ENCODE peak calls at places on chromosomes 6 and 20, in seven cellular contexts. M is PC-9, G is kidney epithelial cell, B is brain microvascular endothelial cell, E is spleen, S is upper lobe of right lung, D is tibial artery. A is an unnamed sample.

GRCh38 chr20:17473662-17474061 is 57.5 kb downstream of the BFSP1 start:
- DNase-seq in E (no peak), G (no peak), M (no peak), S (no peak), B (no peak), D (no peak), A (no peak)

GRCh38 chr20:19211661-19212523 is 550 bp upstream of the SLC24A3 start:
- DNase-seq in G (no peak), E (peak), M (no peak), D (no peak), B (no peak), S (peak), A (no peak)

GRCh38 chr6:154861825-154862224 is 128.6 kb downstream of the SCAF8 start:
- DNase-seq in E (no peak), B (no peak), M (no peak), D (no peak), S (no peak), G (no peak), A (no peak)

GRCh38 chr20:9072741-9073310 is 3.9 kb downstream of the PLCB4 start:
- DNase-seq in D (no peak), S (no peak), M (no peak), B (no peak), E (no peak), G (no peak), A (no peak)

GRCh38 chr6:78995946-78996345 is 82.1 kb downstream of the PHIP start:
- DNase-seq in M (no peak), S (no peak), G (no peak), B (peak), E (no peak), D (no peak), A (no peak)

GRCh38 chr20:59703046-59703445 is 98.7 kb downstream of the PHACTR3 start:
- DNase-seq in S (no peak), G (no peak), E (no peak), M (no peak), B (no peak), D (no peak), A (no peak)

GRCh38 chr6:117616971-117617765 is 14.9 kb upstream of the GOPC start:
- DNase-seq in D (no peak), B (no peak), S (no peak), E (no peak), G (no peak), M (no peak), A (no peak)

GRCh38 chr6:71446084-71446869 is 157.7 kb downstream of the OGFRL1 start:
- DNase-seq in E (no peak), D (no peak), G (no peak), S (no peak), B (no peak), M (no peak), A (no peak)

GRCh38 chr6:10237284-10238043 is 177.4 kb downstream of the TFAP2A start:
- DNase-seq in S (no peak), G (peak), B (peak), E (no peak), D (no peak), M (peak), A (no peak)

GRCh38 chr20:25223179-25223661 is 24.7 kb upstream of the PYGB start:
- DNase-seq in G (peak), S (no peak), E (no peak), M (peak), D (no peak), B (peak), A (no peak)

GRCh38 chr20:38308047-38308438 is 4.1 kb downstream of the BPI start:
- DNase-seq in G (no peak), M (no peak), E (no peak), S (no peak), B (no peak), D (no peak), A (no peak)

GRCh38 chr20:16173044-16173443 is 400.2 kb downstream of the KIF16B start:
- DNase-seq in M (no peak), D (no peak), E (no peak), G (no peak), B (no peak), S (no peak), A (no peak)

GRCh38 chr6:34973547-34974248 is 84.6 kb downstream of the ANKS1A start:
- DNase-seq in M (no peak), G (no peak), S (no peak), B (no peak), E (no peak), D (no peak), A (no peak)
- TF ChIP-seq CTCF in M (no peak), G (peak), S (no peak), B (peak), E (no peak), D (no peak), A (no peak)

DNA sequence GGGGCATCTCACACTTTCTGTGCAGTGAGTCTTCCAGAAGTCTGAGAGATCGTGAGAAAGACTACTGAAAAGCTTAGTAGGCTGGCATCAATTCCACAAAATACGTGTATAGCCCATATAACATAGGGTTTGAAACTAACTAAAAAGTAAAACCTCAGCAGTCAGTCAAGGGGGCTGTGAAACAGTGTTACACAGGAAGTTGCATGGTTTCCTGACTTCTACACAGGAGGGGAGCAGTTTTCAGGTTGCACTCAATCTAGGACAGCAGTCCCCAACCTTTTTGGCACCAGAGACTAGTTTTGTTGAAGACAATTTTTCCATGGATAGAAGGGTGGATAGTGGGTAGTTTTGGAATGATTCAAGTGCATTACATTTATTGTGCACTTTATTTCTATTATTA is 4.7 kb upstream of the LY86 start:
- DNase-seq in S (no peak), E (no peak), D (no peak), G (no peak), M (no peak), B (no peak), A (no peak)
- TF ChIP-seq CTCF in S (no peak), E (no peak), D (no peak), G (no peak), M (no peak), B (no peak), A (no peak)

GRCh38 chr6:161660666-161661571 is 387.1 kb upstream of the AGPAT4 start:
- DNase-seq in E (no peak), G (no peak), D (no peak), B (no peak), S (no peak), M (no peak), A (no peak)
- TF ChIP-seq CTCF in E (no peak), G (no peak), D (no peak), B (no peak), S (no peak), M (no peak), A (no peak)

DNA sequence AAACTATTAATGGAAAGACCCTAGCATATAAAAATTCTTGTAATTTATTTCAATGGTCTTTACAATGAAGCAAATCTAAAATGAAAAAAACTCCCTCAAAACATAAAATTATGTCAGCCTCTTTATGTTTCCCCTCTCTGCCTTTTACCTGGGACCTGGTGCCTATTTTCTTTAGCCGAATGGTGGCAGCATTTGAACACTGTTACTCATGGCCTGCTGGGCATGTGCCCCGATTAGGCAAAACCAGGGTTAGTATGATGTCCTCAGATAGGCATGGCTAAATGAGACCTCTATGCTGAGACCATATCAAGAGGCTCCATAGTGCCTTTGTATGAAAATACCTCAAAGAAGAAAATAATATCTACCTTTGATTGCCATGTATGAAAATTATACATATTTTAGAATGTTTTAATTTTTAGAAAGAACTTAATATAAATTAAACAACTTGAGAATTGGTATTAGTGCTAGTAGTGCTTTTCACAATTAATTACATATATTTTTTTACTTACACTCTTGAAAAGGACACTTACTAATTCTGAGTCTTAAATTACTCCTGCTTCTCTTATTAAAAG is 22.5 kb upstream of the C6orf58 start:
- DNase-seq in D (no peak), M (peak), G (peak), E (no peak), B (peak), S (no peak), A (no peak)
- TF ChIP-seq CTCF in D (no peak), M (peak), G (peak), E (no peak), B (peak), S (peak), A (peak)

GRCh38 chr6:75368151-75368779 is 83.7 kb upstream of the TMEM30A start:
- DNase-seq in D (no peak), M (peak), E (no peak), S (no peak), G (no peak), B (no peak), A (peak)
- TF ChIP-seq CTCF in D (peak), M (peak), E (no peak), S (peak), G (peak), B (peak), A (peak)

GRCh38 chr6:151900256-151900655 is 92.8 kb downstream of the ESR1 start:
- DNase-seq in D (no peak), S (no peak), G (no peak), B (no peak), M (no peak), E (no peak), A (no peak)

GRCh38 chr6:151900897-151901485 is 93.5 kb downstream of the ESR1 start:
- DNase-seq in S (no peak), B (no peak), D (no peak), G (no peak), E (no peak), M (peak), A (no peak)

GRCh38 chr6:151904631-151905030 is 97.1 kb downstream of the ESR1 start:
- DNase-seq in B (no peak), M (no peak), G (no peak), S (no peak), D (no peak), E (no peak), A (no peak)

GRCh38 chr6:151905854-151906253 is 98.4 kb downstream of the ESR1 start:
- DNase-seq in S (no peak), E (no peak), M (no peak), B (no peak), G (no peak), D (no peak), A (no peak)

GRCh38 chr6:151905072-151905471 is 97.6 kb downstream of the ESR1 start:
- DNase-seq in M (no peak), G (no peak), D (no peak), B (no peak), E (no peak), S (no peak), A (no peak)
- TF ChIP-seq CTCF in M (no peak), G (no peak), D (no peak), B (no peak), E (no peak), S (no peak), A (no peak)

GRCh38 chr6:135941275-135941674 is 89.8 kb downstream of the PDE7B start:
- DNase-seq in D (no peak), M (no peak), B (peak), G (no peak), E (no peak), S (no peak), A (no peak)

GRCh38 chr6:135938588-135939215 is 87.2 kb downstream of the PDE7B start:
- DNase-seq in B (peak), D (peak), M (no peak), E (no peak), G (no peak), S (no peak), A (no peak)

GRCh38 chr6:135937126-135937525 is 85.6 kb downstream of the PDE7B start:
- DNase-seq in S (no peak), E (no peak), M (no peak), B (no peak), G (no peak), D (no peak), A (no peak)

GRCh38 chr6:135940783-135941182 is 89.3 kb downstream of the PDE7B start:
- DNase-seq in E (no peak), M (no peak), G (no peak), D (no peak), B (no peak), S (no peak), A (no peak)

DNA sequence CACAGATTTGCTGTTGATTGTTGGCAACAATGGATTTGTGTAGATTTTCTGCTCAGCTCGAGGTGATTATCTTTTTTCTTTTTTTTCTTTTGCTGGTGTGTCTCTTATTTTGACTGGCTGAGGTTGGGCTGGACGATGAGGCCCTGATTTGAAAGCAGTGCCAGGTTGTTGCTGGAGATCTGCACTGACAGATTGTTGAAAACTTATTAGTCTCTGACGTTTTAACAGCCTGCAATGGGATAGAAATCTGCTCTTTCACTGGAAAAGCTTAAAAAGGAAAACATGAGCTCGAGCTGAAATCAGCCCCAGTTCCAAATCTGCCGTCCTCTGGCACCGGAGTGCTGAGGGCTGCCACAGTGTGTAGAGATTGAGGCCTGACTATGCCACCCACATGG is 87.7 kb downstream of the PDE7B start:
- DNase-seq in E (no peak), S (no peak), D (peak), B (no peak), G (no peak), M (no peak), A (no peak)
- TF ChIP-seq CTCF in E (no peak), S (no peak), D (no peak), B (no peak), G (no peak), M (no peak), A (no peak)

GRCh38 chr6:91278416-91278815 is 691.5 kb upstream of the MAP3K7 start:
- DNase-seq in E (no peak), B (no peak), S (no peak), D (no peak), G (peak), M (no peak), A (no peak)

GRCh38 chr6:91273729-91274128 is 686.9 kb upstream of the MAP3K7 start:
- DNase-seq in B (peak), E (no peak), S (no peak), M (no peak), D (no peak), G (no peak), A (no peak)

GRCh38 chr6:91271807-91272206 is 684.9 kb upstream of the MAP3K7 start:
- DNase-seq in G (no peak), E (peak), B (no peak), D (no peak), M (no peak), S (no peak), A (no peak)

GRCh38 chr6:91276315-91276714 is 689.4 kb upstream of the MAP3K7 start:
- DNase-seq in M (no peak), E (no peak), S (no peak), B (no peak), D (no peak), G (no peak), A (peak)
- TF ChIP-seq CTCF in M (peak), E (no peak), S (peak), B (peak), D (no peak), G (peak), A (peak)

DNA sequence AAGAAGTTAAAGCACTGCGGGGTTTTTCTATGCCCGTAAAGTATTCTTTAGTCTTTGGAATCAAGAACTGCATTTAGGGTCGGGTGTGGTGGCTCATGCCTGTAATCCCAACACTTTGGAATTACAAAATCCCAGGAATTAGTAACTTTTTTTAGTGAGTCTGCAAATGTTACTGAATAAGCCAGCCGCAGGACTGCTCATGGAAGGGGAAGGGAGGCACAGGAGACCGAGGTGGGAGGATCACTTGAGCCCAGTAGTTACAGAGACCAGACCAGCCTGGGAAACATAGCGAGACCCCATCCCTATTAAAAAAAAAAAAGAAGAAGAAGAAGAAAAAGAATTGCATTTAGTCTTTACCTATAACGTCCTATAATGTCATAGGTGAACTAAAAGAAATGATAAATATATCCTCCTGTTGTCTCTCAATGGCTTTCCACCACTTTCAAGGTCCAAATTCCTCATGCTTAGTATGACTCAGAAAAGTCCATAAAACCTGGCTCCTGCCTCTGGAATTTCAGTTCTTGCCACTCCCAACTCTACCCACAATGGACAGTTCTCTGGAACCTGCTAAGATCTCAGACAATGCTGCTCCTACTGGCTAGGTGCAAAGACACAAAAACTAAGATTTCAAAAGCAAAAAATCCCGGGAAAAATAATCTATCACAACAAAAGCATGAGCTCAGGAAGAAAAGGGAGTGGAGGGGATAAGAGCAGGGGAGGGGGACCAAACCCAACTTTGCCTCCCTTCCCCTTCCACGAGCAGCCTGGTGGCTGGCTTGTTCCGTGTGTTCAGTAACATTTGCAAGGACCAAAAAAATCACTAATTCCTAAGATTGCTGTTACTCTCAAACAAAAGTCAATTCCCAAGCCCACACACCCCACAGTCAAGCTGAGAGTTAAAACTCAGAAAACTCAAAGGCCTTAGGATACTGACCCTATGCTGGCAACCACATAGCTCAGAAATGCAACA is 39.0 kb downstream of the B4GALT5 start:
- DNase-seq in E (no peak), S (no peak), B (no peak), D (no peak), M (peak), G (peak), A (no peak)
- TF ChIP-seq CTCF in E (no peak), S (no peak), B (no peak), D (no peak), M (no peak), G (peak), A (no peak)

GRCh38 chr6:8494730-8495129 is 59.4 kb upstream of the SLC35B3 start:
- DNase-seq in M (no peak), D (no peak), E (no peak), G (no peak), S (no peak), B (no peak), A (no peak)

GRCh38 chr6:8499540-8499939 is 64.2 kb upstream of the SLC35B3 start:
- DNase-seq in E (no peak), G (no peak), B (no peak), S (no peak), M (peak), D (no peak), A (peak)
- TF ChIP-seq CTCF in E (no peak), G (peak), B (peak), S (peak), M (peak), D (no peak), A (peak)

A was measured in LNCaP clone FGC.